ENCODE peak calls at places on chromosomes 12 and 14, in nine cellular contexts. H, J, Z, Y, O, W, A, F and I are unnamed samples.

GRCh38 chr12:120762093-120762492 is 36.5 kb downstream of the ACADS start:
- DNase-seq in Y (no peak), F (no peak), O (no peak), H (no peak), A (no peak), J (no peak), Z (no peak), W (no peak), I (no peak)

GRCh38 chr14:103541944-103542544 is 13.0 kb downstream of the TRMT61A start:
- DNase-seq in O (no peak), A (peak; percentile 58), H (no peak), Z (no peak), W (no peak), J (no peak), F (no peak), Y (no peak), I (no peak)

GRCh38 chr12:100554608-100555077 is 18.8 kb upstream of the GAS2L3 start:
- DNase-seq in J (peak; percentile 63), F (peak; percentile 34), Z (peak; percentile 86), A (no peak), W (peak; percentile 21), H (no peak), Y (peak; percentile 94), O (peak; percentile 72), I (peak; percentile 90)

GRCh38 chr12:49673446-49674317 is 33.5 kb downstream of the FMNL3 start:
- DNase-seq in H (no peak), Y (no peak), J (no peak), Z (peak; percentile 96), F (peak; percentile 68), A (peak; percentile 88), O (no peak), W (peak; percentile 55), I (peak; percentile 98)

GRCh38 chr12:24138041-24138440 is 188.6 kb upstream of the SOX5 start:
- DNase-seq in A (no peak), O (no peak), Y (no peak), H (no peak), Z (no peak), J (no peak), W (no peak), F (no peak), I (no peak)

GRCh38 chr12:1915082-1915968 is 3.1 kb downstream of the CACNA2D4 start:
- DNase-seq in W (peak; percentile 22), Y (no peak), Z (no peak), F (no peak), H (peak; percentile 72), O (no peak), A (peak; percentile 34), J (peak; percentile 3), I (no peak)

GRCh38 chr12:107519906-107520859 is 165.4 kb upstream of the PWP1 start:
- DNase-seq in J (no peak), Z (no peak), Y (no peak), O (no peak), W (no peak), A (no peak), H (no peak), F (no peak), I (no peak)

GRCh38 chr12:79380402-79380801 is 310.4 kb downstream of the PAWR start:
- DNase-seq in F (no peak), A (no peak), H (no peak), O (no peak), Y (no peak), Z (no peak), W (no peak), J (no peak), I (no peak)

GRCh38 chr12:5756443-5756842 is 188.6 kb downstream of the ANO2 start:
- DNase-seq in W (no peak), Y (no peak), F (no peak), Z (no peak), H (no peak), A (no peak), J (no peak), O (no peak), I (no peak)

GRCh38 chr14:98963610-98964009 is 308.4 kb downstream of the BCL11B start:
- DNase-seq in Z (no peak), W (no peak), J (no peak), A (no peak), H (no peak), Y (no peak), O (no peak), F (no peak), I (no peak)

GRCh38 chr14:98070521-98070920 is 1201.5 kb downstream of the BCL11B start:
- DNase-seq in F (no peak), J (no peak), A (no peak), Z (no peak), H (no peak), W (no peak), Y (no peak), O (no peak), I (no peak)

GRCh38 chr12:123126294-123127144 is 24.4 kb downstream of the PITPNM2 start:
- DNase-seq in W (no peak), H (no peak), Y (peak; percentile 99), A (no peak), Z (peak; percentile 99), O (no peak), F (no peak), J (no peak), I (peak; percentile 97)

GRCh38 chr12:109099426-109100020 is 2.1 kb downstream of the UNG start:
- DNase-seq in J (no peak), F (no peak), A (no peak), O (no peak), Z (no peak), W (no peak), H (no peak), Y (no peak), I (peak; percentile 17)

GRCh38 chr12:20740972-20741371 is 45.8 kb downstream of the SLCO1C1 start:
- DNase-seq in O (no peak), W (no peak), Z (no peak), H (no peak), Y (no peak), A (no peak), J (no peak), F (no peak), I (no peak)

GRCh38 chr14:61765225-61765943 is 3.2 kb downstream of the SNAPC1 start:
- DNase-seq in O (no peak), Z (no peak), A (no peak), Y (no peak), J (no peak), W (no peak), F (no peak), H (no peak), I (peak; percentile 4)

GRCh38 chr12:27463826-27464554 is 17.5 kb downstream of the SMCO2 start:
- DNase-seq in F (no peak), H (no peak), W (no peak), A (peak; percentile 63), Y (no peak), Z (peak; percentile 92), O (no peak), J (no peak), I (peak; percentile 80)

GRCh38 chr14:63249112-63249511 is 44.9 kb downstream of the RHOJ start:
- DNase-seq in W (no peak), H (no peak), F (no peak), J (no peak), A (no peak), Z (peak; percentile 51), Y (no peak), O (no peak), I (peak; percentile 26)